ENCODE peak calls at places on chromosomes 7 and 10, in four cellular contexts. P is HepG2, V is Panc1, H is K562. M is an unnamed sample. For H3K4me1, the result is how much of the 10 kb centered on the place peaks cover.

GRCh38 chr10:131590567-131590966 is 279.0 kb upstream of the TCERG1L start:
- DNase-seq in P (no peak), H (no peak), V (no peak), M (no peak)

GRCh38 chr10:126798649-126799048 is 106.6 kb upstream of the DOCK1 start:
- DNase-seq in P (no peak), V (no peak), H (no peak), M (no peak)

GRCh38 chr7:821688-822087 is 10.6 kb upstream of the SUN1 start:
- DNase-seq in V (no peak), P (no peak), H (no peak), M (no peak)

GRCh38 chr7:7736671-7737070 is 18.3 kb upstream of the RPA3 start:
- DNase-seq in V (no peak), P (no peak), H (no peak), M (no peak)

GRCh38 chr7:106979551-106980357 is 64.8 kb upstream of the PRKAR2B start:
- DNase-seq in V (no peak), P (no peak), H (peak), M (no peak)

GRCh38 chr7:13742126-13742525 is 247.3 kb downstream of the ETV1 start:
- DNase-seq in P (no peak), H (no peak), V (no peak), M (peak)

GRCh38 chr10:84563355-84563754 is 235.0 kb downstream of the CCSER2 start:
- DNase-seq in V (no peak), P (no peak), H (no peak), M (no peak)

GRCh38 chr10:86693721-86694369 is 25.5 kb downstream of the LDB3 start:
- DNase-seq in V (no peak), H (peak), P (peak), M (no peak)

GRCh38 chr10:32033171-32033570 is 23.1 kb downstream of the KIF5B start:
- DNase-seq in P (no peak), V (no peak), H (no peak), M (no peak)

GRCh38 chr10:60808031-60808430 is 29.8 kb downstream of the CDK1 start:
- DNase-seq in P (no peak), V (no peak), H (no peak), M (no peak)

GRCh38 chr7:48637382-48637781 is 287.0 kb upstream of the CDC14C start:
- DNase-seq in H (no peak), V (peak), P (no peak), M (no peak)

GRCh38 chr10:3755440-3756359 is 29.3 kb downstream of the KLF6 start:
- DNase-seq in V (no peak), P (peak), H (no peak), M (no peak)

GRCh38 chr7:103773726-103774125 is 215.7 kb downstream of the RELN start:
- DNase-seq in H (no peak), V (no peak), P (no peak), M (no peak)

GRCh38 chr10:76190871-76191270 is 759.4 kb downstream of the LRMDA start:
- DNase-seq in P (no peak), V (no peak), H (no peak), M (no peak)

DNA sequence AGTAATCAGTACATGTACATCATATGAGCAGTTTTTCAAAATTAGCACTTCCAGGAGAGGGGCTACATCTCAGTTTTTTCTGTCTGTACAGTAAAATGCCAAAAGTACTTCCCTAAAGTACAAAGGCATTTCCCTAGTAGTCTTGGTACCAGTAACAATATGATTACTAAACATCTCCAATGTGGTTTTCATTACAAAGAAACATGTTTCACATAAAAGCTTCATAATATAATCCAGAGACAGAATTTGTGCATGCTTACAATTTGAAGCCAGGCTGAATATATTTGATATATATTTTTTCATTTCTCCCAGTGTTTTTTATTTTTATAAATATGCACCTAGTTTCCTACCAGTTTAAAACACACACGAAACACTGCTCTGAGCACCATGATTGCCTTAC is 201.5 kb downstream of the SLC25A13 start:
- DNase-seq in H (no peak), V (no peak), P (no peak), M (no peak)
- H3K4me1 ChIP-seq in H (under half), V (under half), P (under half), M (under half)

GRCh38 chr10:30346135-30346534 is 2.9 kb downstream of the MTPAP start:
- DNase-seq in H (no peak), P (no peak), V (no peak), M (no peak)

GRCh38 chr10:30345611-30346010 is 3.5 kb downstream of the MTPAP start:
- DNase-seq in V (no peak), H (no peak), P (no peak), M (no peak)

GRCh38 chr10:30348378-30348776 is 701 bp downstream of the MTPAP start:
- DNase-seq in V (no peak), H (no peak), P (no peak), M (no peak)

GRCh38 chr10:30343962-30344361 is 5.1 kb downstream of the MTPAP start:
- DNase-seq in V (no peak), P (no peak), H (no peak), M (no peak)

DNA sequence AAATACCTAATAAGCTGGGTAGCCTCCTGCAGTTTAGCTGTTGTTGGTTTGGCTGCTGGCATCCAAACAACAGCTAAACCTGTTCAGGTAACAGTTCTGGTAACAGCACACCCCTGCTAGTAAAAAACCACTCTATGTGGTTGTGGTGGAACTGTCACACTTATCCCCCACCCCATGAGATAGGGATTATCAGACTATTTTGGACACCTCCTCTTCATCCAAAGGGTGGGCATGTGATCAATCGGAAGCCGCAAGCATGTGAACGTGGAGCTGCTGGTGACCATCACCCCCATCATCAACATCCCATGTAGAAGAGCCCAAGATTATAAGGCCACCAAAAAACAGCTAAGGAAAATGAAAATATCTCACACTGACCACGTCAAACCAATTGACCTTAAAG is 2.5 kb downstream of the MTPAP start:
- DNase-seq in P (no peak), H (no peak), V (no peak), M (no peak)
- TF ChIP-seq TCF7L2 in P (no peak), H (no peak), V (no peak), M (no peak)

GRCh38 chr10:71816931-71817631 is 34.0 kb downstream of the PSAP start:
- DNase-seq in H (no peak), P (no peak), V (no peak), M (no peak)
- H3K4me1 ChIP-seq in H (under half), P (under half), V (under half), M (under half)

DNA sequence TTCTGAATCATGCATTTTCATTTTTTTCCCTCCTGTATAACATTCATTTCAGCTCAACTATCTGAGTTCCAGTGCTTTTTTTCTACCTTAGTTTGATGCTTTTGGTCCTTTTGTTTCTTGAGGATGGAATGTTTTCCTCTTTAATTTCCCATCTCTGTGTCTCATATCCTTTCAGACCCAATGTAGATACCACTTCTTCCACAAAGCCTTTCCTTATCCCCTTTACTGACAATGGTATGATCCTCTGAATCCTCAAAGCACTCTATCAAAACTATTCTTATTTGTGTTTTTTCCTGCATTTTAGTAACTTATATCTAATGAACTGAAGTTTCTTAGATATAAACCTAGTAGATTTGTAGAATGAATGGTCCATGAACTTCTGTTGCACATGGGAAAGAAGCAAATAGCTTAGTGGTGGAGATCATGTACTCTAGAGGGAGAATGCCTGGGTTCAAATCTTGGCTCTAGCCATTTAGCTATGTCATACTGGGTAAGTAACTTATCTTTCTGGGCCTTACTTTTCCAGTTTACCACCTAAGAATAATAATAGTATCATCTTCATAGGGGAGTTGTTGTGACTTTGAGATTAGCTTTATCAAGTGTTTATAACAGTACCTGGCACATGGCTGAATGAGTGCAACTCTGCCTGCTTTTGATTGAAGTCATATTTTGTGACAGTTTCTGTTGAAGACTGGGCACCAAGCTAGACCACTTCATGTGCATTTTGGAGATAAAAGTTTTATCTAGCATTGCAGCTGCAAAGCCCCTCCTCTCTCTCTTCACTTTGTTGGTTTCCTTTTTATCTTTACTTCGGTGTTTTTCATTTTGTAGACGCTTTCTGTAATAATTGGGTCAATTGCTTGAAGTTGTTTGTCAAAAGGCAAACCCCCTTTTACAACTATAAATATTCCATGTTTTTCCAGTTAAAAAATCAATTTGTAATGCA is 18.5 kb downstream of the STAM start:
- DNase-seq in H (peak), V (no peak), P (no peak), M (no peak)
- TF ChIP-seq TCF7L2 in H (no peak), V (no peak), P (no peak), M (no peak)

DNA sequence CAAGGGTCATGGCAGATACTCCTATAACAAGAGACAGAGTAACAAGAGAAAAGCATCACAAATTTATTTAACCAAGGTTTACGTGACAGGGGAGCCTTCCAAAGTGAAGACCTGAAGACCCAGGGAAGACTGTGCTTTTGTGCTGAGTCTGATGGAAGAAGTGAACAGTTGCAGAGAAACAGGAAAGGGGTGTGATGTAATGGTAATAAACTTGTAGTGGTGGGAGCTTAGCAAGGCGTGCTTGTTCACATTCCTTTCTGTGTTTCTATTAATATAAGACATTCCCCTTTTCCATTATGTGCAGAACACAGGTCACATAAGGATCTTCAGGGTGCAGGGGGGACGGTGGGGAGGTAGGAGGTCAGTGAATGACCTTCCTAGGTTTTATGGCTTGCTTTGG is 25.5 kb upstream of the C10orf67 start:
- DNase-seq in V (no peak), H (no peak), P (no peak), M (no peak)
- H3K4me1 ChIP-seq in V (under half), H (under half), P (under half), M (under half)

GRCh38 chr7:100517305-100517704 is 21.7 kb upstream of the AGFG2 start:
- DNase-seq in P (no peak), V (no peak), H (no peak), M (no peak)

GRCh38 chr7:100513212-100513611 is 25.8 kb upstream of the AGFG2 start:
- DNase-seq in H (no peak), V (no peak), P (no peak), M (no peak)

GRCh38 chr7:100516135-100516812 is 22.7 kb upstream of the AGFG2 start:
- DNase-seq in V (no peak), P (peak), H (no peak), M (no peak)

GRCh38 chr7:100510437-100511239 is 26.9 kb downstream of the NYAP1 start:
- DNase-seq in V (no peak), P (no peak), H (peak), M (no peak)

GRCh38 chr7:100515072-100515532 is 23.9 kb upstream of the AGFG2 start:
- DNase-seq in V (no peak), P (no peak), H (no peak), M (no peak)
- TF ChIP-seq TCF7L2 in V (no peak), P (no peak), H (no peak), M (no peak)

GRCh38 chr10:70296406-70296899 is 12.6 kb upstream of the NPFFR1 start:
- DNase-seq in P (no peak), H (peak), V (peak), M (peak)
- H3K4me1 ChIP-seq in P (under half), H (under half), V (under half), M (under half)